ENCODE peak calls at places on chromosomes 16 and 17, in seven cellular contexts. One of them, this sample, is unnamed.

GRCh38 chr17:77472837-77473214 is 332.1 kb downstream of the SEC14L1 start:
- DNase-seq in CD4-positive, CD25-positive, alpha-beta regulatory T cell: no peak
- DNase-seq in astrocyte: no peak
- DNase-seq in bronchial epithelial cell: no peak
- DNase-seq in tibial artery: no peak
- DNase-seq in adrenal gland: no peak
- DNase-seq in dorsolateral prefrontal cortex: no peak
- DNase-seq in this sample: no peak

GRCh38 chr16:64738321-64738960 is 383.4 kb downstream of the CDH11 start:
- DNase-seq in astrocyte: peak; percentile 86
- DNase-seq in dorsolateral prefrontal cortex: no peak
- DNase-seq in CD4-positive, CD25-positive, alpha-beta regulatory T cell: no peak
- DNase-seq in tibial artery: no peak
- DNase-seq in bronchial epithelial cell: peak; percentile 33
- DNase-seq in adrenal gland: no peak
- DNase-seq in this sample: no peak

GRCh38 chr17:66713533-66714042 is 121.3 kb upstream of the CACNG5 start:
- DNase-seq in adrenal gland: peak; percentile 2
- DNase-seq in dorsolateral prefrontal cortex: no peak
- DNase-seq in CD4-positive, CD25-positive, alpha-beta regulatory T cell: no peak
- DNase-seq in bronchial epithelial cell: no peak
- DNase-seq in astrocyte: no peak
- DNase-seq in tibial artery: no peak
- DNase-seq in this sample: no peak

GRCh38 chr17:83083368-83084201 is 4.2 kb downstream of the METRNL start:
- DNase-seq in CD4-positive, CD25-positive, alpha-beta regulatory T cell: no peak
- DNase-seq in astrocyte: peak; percentile 99
- DNase-seq in tibial artery: peak; percentile 63
- DNase-seq in adrenal gland: no peak
- DNase-seq in bronchial epithelial cell: peak; percentile 72
- DNase-seq in dorsolateral prefrontal cortex: no peak
- DNase-seq in this sample: no peak

GRCh38 chr17:36657390-36657762 is 56.0 kb downstream of the MRM1 start:
- DNase-seq in tibial artery: no peak
- DNase-seq in astrocyte: no peak
- DNase-seq in dorsolateral prefrontal cortex: no peak
- DNase-seq in bronchial epithelial cell: no peak
- DNase-seq in CD4-positive, CD25-positive, alpha-beta regulatory T cell: no peak
- DNase-seq in adrenal gland: no peak
- DNase-seq in this sample: no peak

GRCh38 chr17:73841431-73842060 is 197.3 kb upstream of the SDK2 start:
- DNase-seq in tibial artery: no peak
- DNase-seq in CD4-positive, CD25-positive, alpha-beta regulatory T cell: no peak
- DNase-seq in astrocyte: no peak
- DNase-seq in adrenal gland: no peak
- DNase-seq in bronchial epithelial cell: peak; percentile 15
- DNase-seq in dorsolateral prefrontal cortex: no peak
- DNase-seq in this sample: peak; percentile 12

GRCh38 chr17:19346351-19347255 is 15.9 kb downstream of the B9D1 start:
- DNase-seq in astrocyte: peak; percentile 94
- DNase-seq in bronchial epithelial cell: peak; percentile 53
- DNase-seq in dorsolateral prefrontal cortex: peak; percentile 72
- DNase-seq in adrenal gland: peak; percentile 82
- DNase-seq in CD4-positive, CD25-positive, alpha-beta regulatory T cell: no peak
- DNase-seq in tibial artery: peak; percentile 88
- DNase-seq in this sample: peak; percentile 77

GRCh38 chr16:12170103-12171025 is 193.8 kb downstream of the SNX29 start:
- DNase-seq in bronchial epithelial cell: no peak
- DNase-seq in CD4-positive, CD25-positive, alpha-beta regulatory T cell: no peak
- DNase-seq in dorsolateral prefrontal cortex: peak; percentile 65
- DNase-seq in tibial artery: no peak
- DNase-seq in astrocyte: peak; percentile 53
- DNase-seq in adrenal gland: no peak
- DNase-seq in this sample: no peak

GRCh38 chr17:75335315-75335714 is 46.1 kb upstream of the SLC25A19 start:
- DNase-seq in dorsolateral prefrontal cortex: no peak
- DNase-seq in bronchial epithelial cell: no peak
- DNase-seq in astrocyte: no peak
- DNase-seq in adrenal gland: no peak
- DNase-seq in CD4-positive, CD25-positive, alpha-beta regulatory T cell: no peak
- DNase-seq in tibial artery: no peak
- DNase-seq in this sample: no peak

GRCh38 chr16:49482690-49483089 is 109.1 kb downstream of the C16orf78 start:
- DNase-seq in bronchial epithelial cell: no peak
- DNase-seq in astrocyte: no peak
- DNase-seq in CD4-positive, CD25-positive, alpha-beta regulatory T cell: no peak
- DNase-seq in tibial artery: peak; percentile 12
- DNase-seq in adrenal gland: no peak
- DNase-seq in dorsolateral prefrontal cortex: no peak
- DNase-seq in this sample: peak; percentile 18

GRCh38 chr17:15414502-15415348 is 52.7 kb downstream of the CDRT4 start:
- DNase-seq in bronchial epithelial cell: no peak
- DNase-seq in adrenal gland: no peak
- DNase-seq in dorsolateral prefrontal cortex: peak; percentile 47
- DNase-seq in CD4-positive, CD25-positive, alpha-beta regulatory T cell: no peak
- DNase-seq in tibial artery: no peak
- DNase-seq in astrocyte: no peak
- DNase-seq in this sample: peak; percentile 96

GRCh38 chr17:10372906-10373305 is at the start of gene MYH13:
- DNase-seq in bronchial epithelial cell: no peak
- DNase-seq in dorsolateral prefrontal cortex: no peak
- DNase-seq in adrenal gland: no peak
- DNase-seq in CD4-positive, CD25-positive, alpha-beta regulatory T cell: no peak
- DNase-seq in astrocyte: no peak
- DNase-seq in tibial artery: no peak
- DNase-seq in this sample: no peak

GRCh38 chr17:73907601-73907910 is 263.3 kb upstream of the SDK2 start:
- DNase-seq in adrenal gland: no peak
- DNase-seq in CD4-positive, CD25-positive, alpha-beta regulatory T cell: no peak
- DNase-seq in dorsolateral prefrontal cortex: no peak
- DNase-seq in tibial artery: no peak
- DNase-seq in bronchial epithelial cell: no peak
- DNase-seq in astrocyte: no peak
- DNase-seq in this sample: no peak

GRCh38 chr17:19905514-19905913 is 37.8 kb upstream of the ULK2 start:
- DNase-seq in CD4-positive, CD25-positive, alpha-beta regulatory T cell: no peak
- DNase-seq in dorsolateral prefrontal cortex: no peak
- DNase-seq in bronchial epithelial cell: no peak
- DNase-seq in astrocyte: no peak
- DNase-seq in tibial artery: no peak
- DNase-seq in adrenal gland: no peak
- DNase-seq in this sample: no peak

GRCh38 chr17:77087650-77088454 is 52.9 kb upstream of the SEC14L1 start:
- DNase-seq in bronchial epithelial cell: no peak
- DNase-seq in adrenal gland: no peak
- DNase-seq in dorsolateral prefrontal cortex: no peak
- DNase-seq in CD4-positive, CD25-positive, alpha-beta regulatory T cell: no peak
- DNase-seq in astrocyte: no peak
- DNase-seq in tibial artery: no peak
- DNase-seq in this sample: no peak

GRCh38 chr16:84358601-84359295 is 9.6 kb upstream of the ATP2C2 start:
- DNase-seq in astrocyte: no peak
- DNase-seq in CD4-positive, CD25-positive, alpha-beta regulatory T cell: no peak
- DNase-seq in adrenal gland: no peak
- DNase-seq in bronchial epithelial cell: no peak
- DNase-seq in dorsolateral prefrontal cortex: no peak
- DNase-seq in tibial artery: no peak
- DNase-seq in this sample: no peak

GRCh38 chr16:69093974-69094373 is 11.5 kb upstream of the HAS3 start:
- DNase-seq in adrenal gland: no peak
- DNase-seq in CD4-positive, CD25-positive, alpha-beta regulatory T cell: no peak
- DNase-seq in bronchial epithelial cell: no peak
- DNase-seq in astrocyte: no peak
- DNase-seq in dorsolateral prefrontal cortex: no peak
- DNase-seq in tibial artery: no peak
- DNase-seq in this sample: no peak

DNA sequence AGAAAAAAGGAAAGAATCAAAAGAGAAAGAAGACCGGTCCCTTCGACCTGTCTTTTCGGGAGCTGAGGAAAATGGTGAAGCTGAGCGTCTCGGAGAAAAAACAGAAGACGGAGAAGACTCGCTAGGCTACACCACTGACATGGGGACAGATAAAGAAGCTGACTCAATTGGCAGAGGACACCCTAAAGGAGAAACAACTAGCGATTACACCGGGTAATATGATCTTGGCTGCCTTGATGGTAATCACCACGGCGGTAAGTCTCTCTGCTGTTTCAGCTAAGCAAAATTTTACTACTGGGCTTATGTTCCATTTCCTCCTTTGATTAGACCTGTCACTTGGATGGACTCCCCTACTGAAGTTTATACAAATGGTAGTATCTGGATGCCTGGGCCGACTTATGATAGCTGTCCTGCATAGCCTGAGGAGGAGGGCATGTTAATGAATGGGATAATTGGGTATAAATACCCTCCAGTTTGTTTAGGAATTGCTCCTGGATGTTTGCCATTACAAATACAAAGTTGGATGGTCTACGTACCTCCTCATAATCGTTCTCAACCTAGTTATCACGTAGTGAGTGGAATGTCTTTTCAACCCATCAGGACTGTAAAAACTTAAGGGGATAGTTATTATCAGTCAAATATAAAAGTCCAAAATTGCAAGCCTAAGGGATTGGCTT is 24.1 kb downstream of the ALOX15B start:
- DNase-seq in dorsolateral prefrontal cortex: no peak
- DNase-seq in CD4-positive, CD25-positive, alpha-beta regulatory T cell: no peak
- DNase-seq in astrocyte: no peak
- DNase-seq in tibial artery: no peak
- DNase-seq in bronchial epithelial cell: no peak
- DNase-seq in adrenal gland: no peak
- DNase-seq in this sample: no peak
- H3K27me3 ChIP-seq in dorsolateral prefrontal cortex: peaks cover 59% of the 10 kb centered on the region
- H3K27me3 ChIP-seq in CD4-positive, CD25-positive, alpha-beta regulatory T cell: peaks cover 31% of the 10 kb centered on the region
- H3K27me3 ChIP-seq in astrocyte: peaks cover 67% of the 10 kb centered on the region
- H3K27me3 ChIP-seq in tibial artery: no peaks in the 10 kb centered on the region
- H3K27me3 ChIP-seq in bronchial epithelial cell: peaks cover 10% of the 10 kb centered on the region
- H3K27me3 ChIP-seq in adrenal gland: peaks cover 14% of the 10 kb centered on the region
- H3K27me3 ChIP-seq in this sample: peaks cover 6% of the 10 kb centered on the region

GRCh38 chr17:49916854-49917515 is 52.0 kb upstream of the DLX4 start:
- DNase-seq in bronchial epithelial cell: no peak
- DNase-seq in tibial artery: no peak
- DNase-seq in adrenal gland: no peak
- DNase-seq in astrocyte: no peak
- DNase-seq in CD4-positive, CD25-positive, alpha-beta regulatory T cell: no peak
- DNase-seq in dorsolateral prefrontal cortex: no peak
- DNase-seq in this sample: no peak

GRCh38 chr17:49915260-49915659 is 53.7 kb upstream of the DLX4 start:
- DNase-seq in dorsolateral prefrontal cortex: no peak
- DNase-seq in CD4-positive, CD25-positive, alpha-beta regulatory T cell: no peak
- DNase-seq in bronchial epithelial cell: no peak
- DNase-seq in astrocyte: no peak
- DNase-seq in adrenal gland: no peak
- DNase-seq in tibial artery: no peak
- DNase-seq in this sample: no peak

GRCh38 chr17:49915670-49916069 is 53.3 kb upstream of the DLX4 start:
- DNase-seq in bronchial epithelial cell: no peak
- DNase-seq in dorsolateral prefrontal cortex: no peak
- DNase-seq in CD4-positive, CD25-positive, alpha-beta regulatory T cell: no peak
- DNase-seq in astrocyte: no peak
- DNase-seq in tibial artery: no peak
- DNase-seq in adrenal gland: no peak
- DNase-seq in this sample: no peak

GRCh38 chr17:49918591-49918990 is 50.4 kb upstream of the DLX4 start:
- DNase-seq in tibial artery: no peak
- DNase-seq in dorsolateral prefrontal cortex: no peak
- DNase-seq in CD4-positive, CD25-positive, alpha-beta regulatory T cell: no peak
- DNase-seq in astrocyte: no peak
- DNase-seq in bronchial epithelial cell: no peak
- DNase-seq in adrenal gland: no peak
- DNase-seq in this sample: no peak

DNA sequence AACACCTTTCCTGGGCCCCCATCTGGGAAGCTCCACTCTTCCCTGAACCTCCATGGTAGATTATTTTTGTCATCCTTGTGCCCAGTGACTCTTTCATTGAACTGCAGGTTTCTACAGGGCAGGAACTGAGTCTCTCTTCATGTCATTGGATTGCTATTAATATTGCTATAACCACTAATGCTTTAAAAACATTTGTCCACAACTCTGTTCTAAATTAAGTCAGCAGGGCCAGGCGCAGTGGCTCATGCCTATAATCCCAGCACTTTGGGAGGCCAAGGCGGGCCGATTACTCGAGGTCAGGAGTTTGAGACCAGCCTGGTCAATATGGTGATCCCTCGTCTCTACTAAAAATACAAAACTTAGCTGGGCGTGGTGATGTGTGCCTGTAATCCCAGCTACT is 51.2 kb upstream of the DLX4 start:
- DNase-seq in CD4-positive, CD25-positive, alpha-beta regulatory T cell: no peak
- DNase-seq in dorsolateral prefrontal cortex: no peak
- DNase-seq in astrocyte: no peak
- DNase-seq in adrenal gland: no peak
- DNase-seq in tibial artery: no peak
- DNase-seq in bronchial epithelial cell: no peak
- DNase-seq in this sample: no peak
- H3K27me3 ChIP-seq in CD4-positive, CD25-positive, alpha-beta regulatory T cell: no peaks in the 10 kb centered on the region
- H3K27me3 ChIP-seq in dorsolateral prefrontal cortex: no peaks in the 10 kb centered on the region
- H3K27me3 ChIP-seq in astrocyte: peaks cover 31% of the 10 kb centered on the region
- H3K27me3 ChIP-seq in adrenal gland: no peaks in the 10 kb centered on the region
- H3K27me3 ChIP-seq in tibial artery: no peaks in the 10 kb centered on the region
- H3K27me3 ChIP-seq in bronchial epithelial cell: peaks cover 16% of the 10 kb centered on the region
- H3K27me3 ChIP-seq in this sample: peaks cover 11% of the 10 kb centered on the region

DNA sequence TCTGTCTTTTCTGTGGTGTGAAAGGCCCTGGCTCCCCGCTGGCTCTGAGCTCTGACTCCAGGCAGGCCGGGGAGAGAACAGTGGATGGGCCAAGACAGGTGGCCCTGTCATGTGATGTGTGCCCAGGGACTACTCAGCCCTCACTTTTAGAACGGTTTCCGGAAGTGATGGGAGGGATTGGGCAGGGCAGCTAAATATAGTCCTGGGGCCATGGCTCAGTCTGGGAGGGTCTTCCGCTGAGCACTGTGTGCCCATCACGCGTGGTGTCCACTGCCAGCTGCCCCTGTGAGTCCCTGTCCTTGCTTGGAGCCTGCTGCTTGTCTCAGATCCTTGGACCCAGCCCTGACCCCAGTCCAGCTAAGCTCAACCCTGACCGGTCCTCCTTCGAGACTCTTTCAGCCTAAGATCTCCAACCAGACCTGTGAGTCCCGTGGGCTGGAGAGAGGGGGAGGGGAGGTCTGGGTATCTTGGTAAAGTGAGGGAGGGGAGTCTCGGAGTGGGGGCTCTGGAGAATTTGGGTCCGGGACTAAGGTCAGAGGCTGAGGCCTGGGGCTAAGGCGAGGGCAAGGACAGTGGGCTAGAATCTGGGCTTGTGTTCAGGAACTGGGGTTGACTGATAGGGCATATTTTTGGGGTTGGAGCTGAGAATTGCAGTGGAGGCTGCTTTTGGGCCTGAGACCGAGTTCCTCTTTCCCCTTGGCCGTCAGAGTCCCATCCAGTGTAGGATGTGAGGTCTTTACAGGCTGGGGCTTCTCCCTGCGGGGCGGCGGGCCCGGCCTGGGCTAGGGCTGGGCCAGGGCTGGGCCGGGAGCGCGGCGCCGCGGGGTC is at the start of gene TRIM72:
- DNase-seq in tibial artery: no peak
- DNase-seq in bronchial epithelial cell: no peak
- DNase-seq in dorsolateral prefrontal cortex: no peak
- DNase-seq in CD4-positive, CD25-positive, alpha-beta regulatory T cell: no peak
- DNase-seq in adrenal gland: no peak
- DNase-seq in astrocyte: no peak
- DNase-seq in this sample: peak; percentile 94
- H3K27me3 ChIP-seq in tibial artery: no peaks in the 10 kb centered on the region
- H3K27me3 ChIP-seq in bronchial epithelial cell: peaks cover 26% of the 10 kb centered on the region
- H3K27me3 ChIP-seq in dorsolateral prefrontal cortex: peaks cover 51% of the 10 kb centered on the region
- H3K27me3 ChIP-seq in CD4-positive, CD25-positive, alpha-beta regulatory T cell: peaks cover 15% of the 10 kb centered on the region
- H3K27me3 ChIP-seq in adrenal gland: peaks cover 22% of the 10 kb centered on the region
- H3K27me3 ChIP-seq in astrocyte: peaks cover 46% of the 10 kb centered on the region
- H3K27me3 ChIP-seq in this sample: no peaks in the 10 kb centered on the region

GRCh38 chr17:68718465-68718864 is 117.3 kb upstream of the FAM20A start:
- DNase-seq in CD4-positive, CD25-positive, alpha-beta regulatory T cell: no peak
- DNase-seq in adrenal gland: no peak
- DNase-seq in dorsolateral prefrontal cortex: no peak
- DNase-seq in astrocyte: no peak
- DNase-seq in tibial artery: no peak
- DNase-seq in bronchial epithelial cell: no peak
- DNase-seq in this sample: no peak
- H3K27me3 ChIP-seq in CD4-positive, CD25-positive, alpha-beta regulatory T cell: no peaks in the 10 kb centered on the region
- H3K27me3 ChIP-seq in adrenal gland: no peaks in the 10 kb centered on the region
- H3K27me3 ChIP-seq in dorsolateral prefrontal cortex: no peaks in the 10 kb centered on the region
- H3K27me3 ChIP-seq in astrocyte: no peaks in the 10 kb centered on the region
- H3K27me3 ChIP-seq in tibial artery: no peaks in the 10 kb centered on the region
- H3K27me3 ChIP-seq in bronchial epithelial cell: peaks cover 4% of the 10 kb centered on the region
- H3K27me3 ChIP-seq in this sample: no peaks in the 10 kb centered on the region

This sample was measured in psoas muscle.